ENCODE peak calls at places on chromosome 15, in four cellular contexts. L is M059J, K is GM23248, J is T-helper 2 cell. Q is an unnamed sample.

GRCh38 chr15:35986072-35986666 is 440.2 kb upstream of the DPH6 start:
- DNase-seq in L (no peak), K (no peak), J (no peak), Q (no peak)

GRCh38 chr15:93029613-93030429 is 59.2 kb downstream of the RGMA start:
- DNase-seq in L (peak; percentile 62), K (peak; percentile 70), J (no peak), Q (peak; percentile 38)

GRCh38 chr15:66721501-66721937 is 19.5 kb downstream of the SMAD6 start:
- DNase-seq in L (no peak), K (peak; percentile 76), J (no peak), Q (no peak)

GRCh38 chr15:37931321-37931720 is 3.1 kb upstream of the TMCO5A start:
- DNase-seq in L (no peak), K (no peak), J (no peak), Q (no peak)

GRCh38 chr15:92383528-92384326 is 10.0 kb upstream of the ST8SIA2 start:
- DNase-seq in L (no peak), K (peak; percentile 44), J (no peak), Q (no peak)

GRCh38 chr15:47711654-47712053 is 5.7 kb upstream of the SEMA6D start:
- DNase-seq in L (no peak), K (peak; percentile 51), J (no peak), Q (peak; percentile 11)

GRCh38 chr15:84725001-84725491 is 9.1 kb upstream of the SEC11A start:
- DNase-seq in L (peak; percentile 63), K (peak; percentile 48), J (no peak), Q (peak; percentile 53)

GRCh38 chr15:37095197-37095992 is 5.0 kb downstream of the MEIS2 start:
- DNase-seq in L (peak; percentile 46), K (no peak), J (no peak), Q (peak; percentile 57)

GRCh38 chr15:38072507-38073277 is 138.3 kb downstream of the TMCO5A start:
- DNase-seq in L (peak; percentile 81), K (peak; percentile 86), J (no peak), Q (peak; percentile 94)

GRCh38 chr15:75862796-75863195 is 19.5 kb downstream of the UBE2Q2 start:
- DNase-seq in L (no peak), K (no peak), J (no peak), Q (no peak)

GRCh38 chr15:63596666-63597032 is 538 bp upstream of the FBXL22 start:
- DNase-seq in L (no peak), K (peak; percentile 55), J (no peak), Q (no peak)

GRCh38 chr15:29143909-29144308 is 125.7 kb downstream of the NSMCE3 start:
- DNase-seq in L (peak; percentile 80), K (peak; percentile 90), J (no peak), Q (peak; percentile 67)

Q was measured in astrocyte of the hippocampus.